ENCODE peak calls at places on chromosomes 1 and 21, in ten cellular contexts. N, C, F, M, P, E, W, K, S and R are unnamed samples.

GRCh38 chr1:224762701-224763100 is 146.6 kb downstream of the CNIH3 start:
- DNase-seq in N (no peak), C (no peak), F (no peak), M (no peak), P (no peak), E (no peak), W (no peak), K (no peak), S (no peak), R (no peak)

GRCh38 chr1:77438239-77438913 is 156.6 kb downstream of the AK5 start:
- DNase-seq in N (no peak), C (no peak), F (peak), M (peak), P (peak), E (no peak), W (no peak), K (no peak), S (no peak), R (peak)

GRCh38 chr1:55694297-55694696 is 479.1 kb upstream of the USP24 start:
- DNase-seq in N (no peak), C (peak), F (peak), M (peak), P (no peak), E (no peak), W (no peak), K (no peak), S (no peak), R (no peak)

GRCh38 chr1:214031267-214031650 is 43.5 kb downstream of the PROX1 start:
- DNase-seq in N (peak), C (no peak), F (no peak), M (no peak), P (no peak), E (no peak), W (peak), K (peak), S (peak), R (no peak)

GRCh38 chr1:38772953-38773352 is 86.6 kb downstream of the RRAGC start:
- DNase-seq in N (no peak), C (no peak), F (no peak), M (no peak), P (no peak), E (no peak), W (no peak), K (no peak), S (no peak), R (no peak)

GRCh38 chr1:212630159-212630900 is 21.8 kb downstream of the ATF3 start:
- DNase-seq in N (peak), C (no peak), F (peak), M (peak), P (no peak), E (peak), W (peak), K (peak), S (no peak), R (no peak)

GRCh38 chr21:46079357-46080170 is 18.3 kb upstream of the COL6A2 start:
- DNase-seq in N (peak), C (no peak), F (no peak), M (peak), P (peak), E (peak), W (peak), K (no peak), S (no peak), R (peak)

GRCh38 chr1:201602413-201603265 is 63.7 kb downstream of the NAV1 start:
- DNase-seq in N (peak), C (peak), F (no peak), M (peak), P (peak), E (no peak), W (no peak), K (no peak), S (no peak), R (peak)

DNA sequence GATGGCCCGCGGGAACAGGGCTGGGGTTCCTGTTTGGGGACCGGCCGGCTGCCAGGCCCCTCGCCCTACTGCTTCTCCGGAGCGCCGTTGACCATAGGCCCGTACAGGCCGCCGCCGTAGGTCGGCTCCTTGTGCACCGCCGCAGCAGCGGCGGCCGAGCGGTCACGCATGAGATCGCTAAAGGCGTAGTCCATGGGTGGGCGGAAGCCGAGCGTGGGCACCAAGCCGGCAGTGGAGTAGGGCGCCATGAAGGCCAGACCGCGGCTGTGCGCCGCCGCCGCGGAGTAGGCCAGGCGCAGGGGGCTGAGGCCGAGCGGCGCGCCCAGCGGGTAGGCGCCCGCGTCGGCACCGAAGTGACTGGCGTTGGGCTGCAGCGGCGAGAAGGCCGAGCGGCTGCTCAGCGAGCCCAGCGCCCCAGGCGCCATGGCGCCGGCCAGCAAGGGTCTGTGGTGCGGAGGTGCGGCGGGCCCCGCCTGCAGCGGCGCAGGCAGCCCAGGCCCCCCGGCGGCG is 4.6 kb downstream of the DMRTA2 start:
- DNase-seq in N (peak), C (no peak), F (peak), M (no peak), P (no peak), E (no peak), W (no peak), K (peak), S (peak), R (no peak)
- H3K4me3 ChIP-seq in N (peak), C (no peak), F (no peak), M (no peak), P (peak), E (no peak), W (peak), K (peak), S (peak), R (no peak)

DNA sequence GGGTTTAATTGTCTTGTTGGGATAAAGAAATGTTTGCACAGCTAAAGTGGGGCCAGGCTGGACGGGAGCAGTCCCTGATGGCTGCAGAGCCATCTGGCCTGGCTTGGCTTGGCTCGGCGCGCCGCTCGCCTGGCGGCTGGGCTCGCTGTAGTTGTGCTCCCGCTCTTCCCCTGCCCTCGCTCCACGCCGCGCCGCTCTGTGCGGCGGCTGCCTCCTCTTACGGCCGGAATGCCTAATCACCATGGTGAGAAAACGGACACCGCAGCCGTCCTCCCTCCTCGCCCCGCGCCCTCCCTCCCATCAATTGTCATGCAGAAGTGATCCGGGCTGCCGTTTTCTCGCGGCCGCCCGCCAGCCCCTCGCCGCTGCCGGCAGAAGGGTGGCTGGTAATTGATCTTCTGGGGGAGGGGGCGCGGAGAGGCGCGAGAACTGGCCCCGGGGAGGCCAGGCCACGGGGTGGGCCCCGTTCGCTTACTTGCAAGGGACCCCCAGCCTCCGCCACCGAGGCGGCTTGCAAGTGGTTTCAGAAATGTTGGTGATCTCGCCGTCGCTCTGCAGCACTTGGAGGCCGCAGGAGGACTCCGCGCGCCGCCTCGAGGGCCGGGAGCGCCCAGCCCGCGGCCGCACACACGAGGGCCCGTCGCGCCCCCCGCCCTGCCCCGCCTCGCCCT is 12.4 kb downstream of the RNF220 start:
- DNase-seq in N (peak), C (no peak), F (no peak), M (peak), P (no peak), E (no peak), W (peak), K (peak), S (peak), R (no peak)
- H3K4me3 ChIP-seq in N (peak), C (no peak), F (no peak), M (no peak), P (peak), E (no peak), W (peak), K (peak), S (peak), R (no peak)

GRCh38 chr1:203795382-203796222 is at the start of the genes ZBED6 and ZC3H11A:
- DNase-seq in N (peak), C (peak), F (peak), M (peak), P (peak), E (peak), W (peak), K (peak), S (peak), R (peak)

GRCh38 chr1:203799157-203799556 is 3.7 kb downstream of the ZBED6 start:
- DNase-seq in N (no peak), C (no peak), F (no peak), M (peak), P (no peak), E (no peak), W (no peak), K (no peak), S (no peak), R (no peak)

GRCh38 chr1:203797948-203798347 is 2.5 kb downstream of the ZBED6 start:
- DNase-seq in N (no peak), C (peak), F (peak), M (no peak), P (no peak), E (no peak), W (no peak), K (no peak), S (no peak), R (no peak)

GRCh38 chr1:203796223-203796747 is 862 bp downstream of the ZBED6 start:
- DNase-seq in N (no peak), C (peak), F (peak), M (peak), P (no peak), E (peak), W (no peak), K (no peak), S (no peak), R (no peak)

GRCh38 chr1:203797216-203797615 is 1.8 kb downstream of the ZBED6 start:
- DNase-seq in N (no peak), C (no peak), F (no peak), M (no peak), P (peak), E (no peak), W (no peak), K (no peak), S (no peak), R (no peak)
- H3K4me3 ChIP-seq in N (peak), C (peak), F (no peak), M (peak), P (peak), E (no peak), W (peak), K (peak), S (peak), R (peak)

DNA sequence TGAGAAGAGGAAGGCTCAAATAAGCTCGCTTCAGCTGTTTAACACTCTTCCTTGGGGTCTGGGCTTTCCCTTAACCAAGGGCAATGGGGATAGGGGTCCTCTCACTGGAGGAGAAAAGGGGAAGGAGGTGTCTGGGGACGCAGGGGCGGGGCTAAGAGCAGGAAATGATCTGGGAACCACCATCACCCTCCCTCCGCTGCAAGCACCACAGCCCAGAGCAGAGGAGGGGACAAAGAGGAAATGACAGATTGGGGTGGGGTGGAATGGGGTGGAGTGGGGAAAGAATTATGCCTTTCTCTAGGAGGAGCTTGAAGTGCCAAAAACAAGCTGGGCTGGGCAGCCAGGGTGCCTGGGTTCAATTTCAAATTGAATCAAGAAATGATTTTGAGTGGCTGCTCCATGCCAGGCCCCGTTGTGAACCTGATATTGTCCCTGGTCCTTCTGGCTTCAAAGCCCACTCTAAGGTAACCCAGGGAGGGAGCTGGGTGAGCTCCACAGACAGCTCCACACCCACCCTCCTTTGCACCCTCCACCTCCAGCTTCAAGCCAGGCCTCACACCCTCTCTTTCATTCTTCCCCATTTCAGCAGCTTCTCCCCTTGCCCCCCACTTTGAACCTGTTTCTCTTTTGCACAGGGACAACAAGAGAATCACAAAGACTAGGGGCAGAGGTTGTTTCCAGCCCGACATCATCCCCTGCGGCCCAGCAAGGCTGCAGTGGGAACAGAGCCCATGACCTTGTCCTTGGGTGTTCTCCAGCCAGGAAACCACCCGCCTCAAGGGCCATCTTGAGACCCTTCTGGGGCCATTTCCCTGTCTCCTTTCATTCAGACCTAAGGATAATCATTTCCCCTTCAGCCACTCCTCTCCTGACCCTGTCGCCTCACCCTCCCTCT is 1.1 kb downstream of the ARHGAP30 start:
- DNase-seq in N (peak), C (peak), F (peak), M (no peak), P (no peak), E (peak), W (peak), K (no peak), S (no peak), R (no peak)
- H3K4me3 ChIP-seq in N (peak), C (no peak), F (no peak), M (no peak), P (no peak), E (peak), W (peak), K (no peak), S (no peak), R (no peak)